ENCODE peak calls at places on chromosomes 12 and 14, in five cellular contexts. B is right cardiac atrium, W is GM23248, E is body of pancreas, D is lung. Y is an unnamed sample.

GRCh38 chr14:92684801-92685560 is 63.4 kb downstream of the LGMN start:
- DNase-seq in B (no peak), W (no peak), E (no peak), D (no peak), Y (no peak)

GRCh38 chr14:34345718-34346465 is 116.1 kb downstream of the SPTSSA start:
- DNase-seq in B (no peak), W (no peak), E (no peak), D (no peak), Y (no peak)

GRCh38 chr14:59777006-59777579 is 93.5 kb downstream of the RTN1 start:
- DNase-seq in B (no peak), W (no peak), E (no peak), D (no peak), Y (no peak)

GRCh38 chr12:56987551-56988053 is 18.7 kb downstream of the ZBTB39 start:
- DNase-seq in B (peak; percentile 80), W (peak; percentile 84), E (peak; percentile 79), D (peak; percentile 83), Y (peak; percentile 67)

GRCh38 chr12:29425722-29426121 is 44.8 kb upstream of the ERGIC2 start:
- DNase-seq in B (no peak), W (no peak), E (no peak), D (no peak), Y (no peak)

GRCh38 chr12:3014641-3015040 is 55.4 kb downstream of the TEAD4 start:
- DNase-seq in B (peak; percentile 49), W (no peak), E (no peak), D (no peak), Y (no peak)

GRCh38 chr14:20684662-20685456 is 499 bp downstream of the RNASE4 start:
- DNase-seq in B (peak; percentile 39), W (peak; percentile 72), E (peak; percentile 53), D (peak; percentile 61), Y (no peak)

GRCh38 chr14:68219407-68219806 is 399.8 kb downstream of the RAD51B start:
- DNase-seq in B (no peak), W (no peak), E (no peak), D (no peak), Y (no peak)

GRCh38 chr12:122106891-122107660 is 28.5 kb downstream of the MLXIP start:
- DNase-seq in B (peak; percentile 49), W (peak; percentile 86), E (peak; percentile 77), D (peak; percentile 84), Y (no peak)

GRCh38 chr14:66284346-66284745 is 201.8 kb upstream of the CCDC196 start:
- DNase-seq in B (no peak), W (peak; percentile 27), E (no peak), D (no peak), Y (no peak)

GRCh38 chr12:106498056-106498455 is 84.7 kb upstream of the RFX4 start:
- DNase-seq in B (no peak), W (no peak), E (no peak), D (no peak), Y (no peak)

GRCh38 chr14:29745863-29746262 is 181.8 kb downstream of the PRKD1 start:
- DNase-seq in B (no peak), W (no peak), E (no peak), D (no peak), Y (no peak)

GRCh38 chr12:58648151-58648550 is 272.2 kb downstream of the LRIG3 start:
- DNase-seq in B (no peak), W (peak; percentile 12), E (no peak), D (no peak), Y (no peak)

GRCh38 chr12:124864326-124864752 is 675 bp upstream of the SCARB1 start:
- DNase-seq in B (no peak), W (no peak), E (no peak), D (no peak), Y (no peak)

GRCh38 chr14:48429512-48429911 is 754.1 kb upstream of the MDGA2 start:
- DNase-seq in B (no peak), W (no peak), E (no peak), D (no peak), Y (no peak)

GRCh38 chr14:64117671-64118402 is 176.3 kb downstream of the ESR2 start:
- DNase-seq in B (peak; percentile 55), W (peak; percentile 51), E (peak; percentile 77), D (no peak), Y (no peak)

GRCh38 chr12:18752280-18752920 is 14.5 kb downstream of the CAPZA3 start:
- DNase-seq in B (peak; percentile 41), W (peak; percentile 90), E (no peak), D (no peak), Y (no peak)

GRCh38 chr14:92649934-92650545 is 98.4 kb downstream of the LGMN start:
- DNase-seq in B (peak; percentile 76), W (peak; percentile 85), E (peak; percentile 35), D (peak; percentile 87), Y (no peak)

GRCh38 chr14:100731011-100731670 is 4.4 kb downstream of the DLK1 start:
- DNase-seq in B (no peak), W (no peak), E (no peak), D (no peak), Y (no peak)

GRCh38 chr12:68016136-68016535 is 26.9 kb downstream of the IFNG-AS1 start:
- DNase-seq in B (no peak), W (no peak), E (no peak), D (no peak), Y (no peak)

GRCh38 chr12:26123482-26123980 is 1.3 kb downstream of the BHLHE41 start:
- DNase-seq in B (no peak), W (no peak), E (no peak), D (no peak), Y (no peak)
- H3K27me3 ChIP-seq in B (no peaks in the 10 kb centered on the region), W (no peaks in the 10 kb centered on the region), E (no peaks in the 10 kb centered on the region), D (peaks cover 5% of the 10 kb centered on the region), Y (peaks cover 13% of the 10 kb centered on the region)

DNA sequence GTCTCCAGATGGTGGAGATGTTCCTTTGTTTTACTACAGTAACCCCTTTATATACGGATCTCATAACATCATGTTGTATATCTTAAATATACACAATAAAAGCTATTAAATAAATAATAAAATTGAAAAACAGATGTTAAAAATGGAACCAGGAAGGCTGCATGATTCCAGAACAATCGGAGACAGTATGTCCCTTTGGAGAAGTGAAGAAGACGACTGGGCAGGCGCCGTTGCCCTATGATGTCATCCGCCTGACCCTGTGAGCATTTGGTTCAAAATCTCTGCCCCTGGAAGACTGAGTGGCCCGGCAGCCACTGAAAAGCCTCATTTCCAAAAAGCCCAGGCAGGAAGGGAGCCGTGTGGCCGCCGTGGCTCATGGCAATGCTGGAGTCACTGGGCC is 30.8 kb downstream of the RIMBP2 start:
- DNase-seq in B (no peak), W (no peak), E (no peak), D (no peak), Y (no peak)
- H3K27me3 ChIP-seq in B (no peaks in the 10 kb centered on the region), W (no peaks in the 10 kb centered on the region), E (no peaks in the 10 kb centered on the region), D (no peaks in the 10 kb centered on the region), Y (no peaks in the 10 kb centered on the region)

DNA sequence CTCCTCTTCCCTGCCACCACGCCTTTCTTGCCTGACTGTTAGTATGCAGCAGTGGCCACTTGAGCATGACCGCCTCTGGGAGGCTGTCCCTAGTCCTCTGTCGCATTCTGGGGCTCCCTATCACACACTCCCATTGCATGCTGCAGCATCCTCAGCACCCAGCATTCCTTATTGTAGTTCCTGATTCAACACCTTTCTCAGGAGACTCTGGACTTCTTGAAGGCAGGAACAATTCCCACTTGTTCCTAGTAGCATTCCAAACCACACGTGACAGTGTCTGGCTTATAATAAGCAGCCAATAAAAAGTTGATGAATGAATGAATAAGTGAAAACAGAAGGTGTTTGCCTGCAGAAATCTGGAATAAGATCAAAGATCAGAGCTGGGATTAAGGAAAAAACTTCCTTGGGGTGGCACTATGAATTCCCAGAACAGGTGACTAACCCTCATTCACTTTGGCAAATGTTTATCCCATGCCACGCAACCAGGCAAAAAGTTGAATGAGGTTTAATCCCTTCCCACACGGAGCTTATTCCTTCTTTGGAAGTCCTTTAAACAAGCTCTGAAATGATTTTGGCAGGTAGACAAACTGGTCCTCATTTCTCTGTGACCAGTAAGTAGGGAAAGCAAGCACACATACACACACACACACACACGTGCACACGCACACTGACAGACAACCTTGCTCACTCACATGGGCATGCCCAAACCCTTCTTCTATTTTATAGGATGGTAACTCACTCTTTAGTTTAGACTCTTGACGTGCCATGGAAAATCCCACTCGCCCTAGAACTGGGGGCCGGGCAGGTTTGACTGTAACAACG is 26.5 kb downstream of the NTF3 start:
- DNase-seq in B (no peak), W (no peak), E (no peak), D (no peak), Y (no peak)
- H3K27me3 ChIP-seq in B (no peaks in the 10 kb centered on the region), W (no peaks in the 10 kb centered on the region), E (no peaks in the 10 kb centered on the region), D (no peaks in the 10 kb centered on the region), Y (no peaks in the 10 kb centered on the region)

DNA sequence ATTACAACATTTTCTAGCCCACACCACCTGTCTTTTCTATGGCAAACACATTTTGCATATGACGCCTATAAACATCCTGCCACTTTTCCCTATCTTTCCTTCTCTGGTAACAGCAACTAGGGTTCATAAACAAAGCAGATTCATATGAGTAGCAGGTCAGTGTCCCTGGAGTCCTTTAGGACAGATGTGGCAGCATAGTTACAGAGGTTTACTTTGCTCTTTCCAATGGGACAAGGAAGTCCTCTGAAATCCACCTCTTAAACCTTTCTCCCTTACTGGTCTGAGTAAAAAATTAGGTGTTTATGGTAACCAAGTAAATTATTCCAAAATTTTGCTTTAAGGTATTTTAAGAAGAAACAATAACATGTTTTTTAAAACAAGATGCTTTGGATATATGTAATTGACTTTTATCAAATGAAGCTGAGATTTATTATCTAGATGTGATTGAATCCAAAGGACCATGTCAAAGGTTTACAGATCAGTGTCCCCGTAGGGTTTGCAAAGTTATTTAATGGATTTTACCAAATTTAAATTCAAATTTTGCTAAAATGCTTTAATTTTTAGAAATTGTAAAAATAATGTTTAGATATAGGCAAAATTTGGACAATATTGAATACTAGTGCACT is 79.2 kb upstream of the PAWR start:
- DNase-seq in B (no peak), W (no peak), E (no peak), D (no peak), Y (no peak)
- H3K27me3 ChIP-seq in B (no peaks in the 10 kb centered on the region), W (no peaks in the 10 kb centered on the region), E (no peaks in the 10 kb centered on the region), D (no peaks in the 10 kb centered on the region), Y (no peaks in the 10 kb centered on the region)

GRCh38 chr14:32933623-32933942 is 5.1 kb upstream of the NPAS3 start:
- DNase-seq in B (no peak), W (peak; percentile 68), E (no peak), D (no peak), Y (no peak)
- H3K27me3 ChIP-seq in B (no peaks in the 10 kb centered on the region), W (peaks cover 50% of the 10 kb centered on the region), E (peaks cover 29% of the 10 kb centered on the region), D (peaks cover 10% of the 10 kb centered on the region), Y (peaks cover 8% of the 10 kb centered on the region)

GRCh38 chr12:4119157-4119761 is 154.3 kb upstream of the CCND2 start:
- DNase-seq in B (no peak), W (no peak), E (no peak), D (peak; percentile 6), Y (no peak)
- H3K27me3 ChIP-seq in B (no peaks in the 10 kb centered on the region), W (peaks cover 10% of the 10 kb centered on the region), E (no peaks in the 10 kb centered on the region), D (no peaks in the 10 kb centered on the region), Y (no peaks in the 10 kb centered on the region)

GRCh38 chr12:5946388-5946787 is 1.3 kb upstream of the ANO2 start:
- DNase-seq in B (no peak), W (no peak), E (no peak), D (no peak), Y (no peak)
- H3K27me3 ChIP-seq in B (no peaks in the 10 kb centered on the region), W (peaks cover 39% of the 10 kb centered on the region), E (peaks cover 6% of the 10 kb centered on the region), D (no peaks in the 10 kb centered on the region), Y (peaks cover 3% of the 10 kb centered on the region)